ENCODE peak calls at places on chromosome 11, in six cellular contexts. R is activated CD8-positive, alpha-beta memory T cell treated with anti-CD3 and anti-CD28 coated beads, Interleukin-2, amount 50 U/mL, for 48 hours; M is stimulated activated CD8-positive, alpha-beta memory T cell treated with anti-CD3 and anti-CD28 coated beads, Interleukin-15, amount 100 ng/mL, for 24 hours; O is ELR; Y is hypothalamus; T is GM23338. L is an unnamed sample.
A peak's percentile ranks its signal among the peaks of the same experiment; 100 is the strongest.

GRCh38 chr11:93524868-93525267 is 18.3 kb downstream of the SMCO4 start:
- DNase-seq in R (no peak), M (no peak), O (no peak), Y (no peak), T (no peak), L (no peak)

GRCh38 chr11:92306966-92307504 is 82.4 kb downstream of the FAT3 start:
- DNase-seq in R (no peak), M (no peak), O (no peak), Y (no peak), T (no peak), L (no peak)

GRCh38 chr11:119583585-119583984 is 145.4 kb downstream of the NECTIN1 start:
- DNase-seq in R (peak; percentile 42), M (no peak), O (no peak), Y (no peak), T (peak; percentile 24), L (no peak)

GRCh38 chr11:134509381-134510068 is 97.5 kb upstream of the B3GAT1 start:
- DNase-seq in R (peak; percentile 28), M (no peak), O (no peak), Y (no peak), T (no peak), L (no peak)

GRCh38 chr11:121029813-121030445 is 6.0 kb downstream of the TBCEL start:
- DNase-seq in R (no peak), M (no peak), O (no peak), Y (no peak), T (no peak), L (no peak)

GRCh38 chr11:64661622-64662021 is 61.4 kb downstream of the NRXN2 start:
- DNase-seq in R (no peak), M (no peak), O (no peak), Y (no peak), T (no peak), L (no peak)

GRCh38 chr11:49533204-49533603 is 324.8 kb upstream of the FOLH1 start:
- DNase-seq in R (no peak), M (no peak), O (no peak), Y (no peak), T (no peak), L (no peak)

GRCh38 chr11:119777940-119778339 is 48.9 kb upstream of the NECTIN1 start:
- DNase-seq in R (no peak), M (no peak), O (no peak), Y (no peak), T (no peak), L (no peak)

GRCh38 chr11:14380947-14381555 is 22.1 kb upstream of the RRAS2 start:
- DNase-seq in R (peak; percentile 77), M (peak; percentile 13), O (peak; percentile 67), Y (peak; percentile 17), T (peak; percentile 79), L (peak; percentile 90)

GRCh38 chr11:60251485-60252207 is 8.7 kb upstream of the MS4A4E start:
- DNase-seq in R (no peak), M (no peak), O (peak; percentile 35), Y (no peak), T (peak; percentile 52), L (no peak)

GRCh38 chr11:46112961-46113617 is 8.2 kb downstream of the PHF21A start:
- DNase-seq in R (no peak), M (no peak), O (peak; percentile 86), Y (no peak), T (peak; percentile 93), L (no peak)

GRCh38 chr11:44625759-44626523 is 60.5 kb downstream of the CD82 start:
- DNase-seq in R (peak; percentile 50), M (no peak), O (no peak), Y (no peak), T (no peak), L (no peak)

GRCh38 chr11:119046489-119046888 is 10.5 kb downstream of the HYOU1 start:
- DNase-seq in R (no peak), M (no peak), O (no peak), Y (no peak), T (no peak), L (no peak)

GRCh38 chr11:37496196-37496595 is 898.2 kb upstream of the RAG2 start:
- DNase-seq in R (no peak), M (no peak), O (peak; percentile 57), Y (no peak), T (no peak), L (no peak)

GRCh38 chr11:42397483-42397882 is 914.3 kb upstream of the API5 start:
- DNase-seq in R (no peak), M (no peak), O (no peak), Y (no peak), T (no peak), L (no peak)

GRCh38 chr11:15645201-15645600 is 530.5 kb downstream of the INSC start:
- DNase-seq in R (no peak), M (no peak), O (no peak), Y (no peak), T (no peak), L (no peak)

L was measured in left ventricle myocardium superior.